ENCODE peak calls at places on chromosomes 5 and 9, in four cellular contexts. U is IMR-90, Y is GM12878, X is K562. I is an unnamed sample.

GRCh38 chr5:96177303-96177869 is 215.7 kb upstream of the ELL2 start:
- DNase-seq in Y (peak), X (no peak), U (peak), I (peak)

GRCh38 chr5:125703616-125704015 is 719.6 kb upstream of the GRAMD2B start:
- DNase-seq in X (no peak), U (peak), Y (no peak), I (no peak)

GRCh38 chr9:92180669-92181181 is 65.5 kb upstream of the SPTLC1 start:
- DNase-seq in Y (no peak), U (peak), X (peak), I (peak)

GRCh38 chr5:152811985-152812384 is 406.9 kb upstream of the NMUR2 start:
- DNase-seq in X (no peak), Y (no peak), U (no peak), I (no peak)

GRCh38 chr9:93642961-93643360 is 66.6 kb downstream of the PHF2 start:
- DNase-seq in U (peak), Y (no peak), X (no peak), I (no peak)

GRCh38 chr5:180636403-180637075 is 12.9 kb downstream of the FLT4 start:
- DNase-seq in Y (no peak), X (no peak), U (peak), I (no peak)

GRCh38 chr9:86801246-86801645 is 146.1 kb downstream of the GAS1 start:
- DNase-seq in Y (no peak), X (no peak), U (peak), I (no peak)

GRCh38 chr5:33317271-33317670 is 123.5 kb upstream of the TARS1 start:
- DNase-seq in X (no peak), Y (no peak), U (peak), I (no peak)

GRCh38 chr9:115850548-115851304 is 302.9 kb upstream of the PAPPA start:
- DNase-seq in X (no peak), U (peak), Y (no peak), I (no peak)

GRCh38 chr5:10145922-10146321 is 103.8 kb downstream of the ATPSCKMT start:
- DNase-seq in X (no peak), U (peak), Y (peak), I (peak)

GRCh38 chr5:80082731-80083114 is 47.6 kb downstream of the THBS4 start:
- DNase-seq in Y (no peak), X (peak), U (peak), I (no peak)

GRCh38 chr5:174571662-174572397 is 152.6 kb upstream of the MSX2 start:
- DNase-seq in U (peak), Y (no peak), X (no peak), I (peak)

GRCh38 chr9:12781334-12781733 is 6.5 kb downstream of the LURAP1L start:
- DNase-seq in U (no peak), Y (no peak), X (no peak), I (no peak)

GRCh38 chr9:12785941-12786340 is 11.1 kb downstream of the LURAP1L start:
- DNase-seq in X (no peak), U (no peak), Y (no peak), I (no peak)

GRCh38 chr9:12783767-12784460 is 9.1 kb downstream of the LURAP1L start:
- DNase-seq in U (no peak), X (no peak), Y (no peak), I (no peak)

GRCh38 chr9:12784461-12785250 is 9.8 kb downstream of the LURAP1L start:
- DNase-seq in X (no peak), U (peak), Y (no peak), I (peak)

GRCh38 chr9:12785251-12785880 is 10.5 kb downstream of the LURAP1L start:
- DNase-seq in U (peak), Y (no peak), X (no peak), I (no peak)
- TF ChIP-seq BHLHE40 in U (no peak), Y (no peak), X (no peak), I (no peak)

GRCh38 chr5:132500931-132501628 is 10.5 kb upstream of the IRF1 start:
- DNase-seq in Y (no peak), X (peak), U (peak), I (peak)
- H2AFZ ChIP-seq in Y (peak), X (peak), U (peak), I (no peak)

DNA sequence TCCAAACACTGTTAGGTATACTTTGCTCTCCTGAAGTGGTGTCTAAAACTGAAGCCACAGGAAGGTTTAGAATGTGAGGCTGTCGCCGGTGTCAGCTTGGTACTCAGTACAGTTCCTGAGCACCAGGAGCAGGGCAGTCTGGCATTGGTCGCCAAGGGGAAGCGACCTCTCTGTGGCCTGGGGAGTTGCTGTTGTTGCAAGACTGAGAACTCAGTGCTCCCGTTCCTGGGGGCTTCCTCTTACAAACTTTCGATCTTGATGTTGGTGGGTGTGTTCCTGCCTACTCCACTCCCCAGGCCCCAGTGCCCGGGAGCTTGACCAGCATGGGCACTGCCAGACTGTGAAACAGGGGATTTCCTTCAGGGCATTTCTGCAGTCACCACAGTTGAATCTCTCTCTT is 52.4 kb upstream of the PPARGC1B start:
- DNase-seq in U (no peak), Y (peak), X (no peak), I (no peak)
- TF ChIP-seq BHLHE40 in U (no peak), Y (no peak), X (no peak), I (no peak)

DNA sequence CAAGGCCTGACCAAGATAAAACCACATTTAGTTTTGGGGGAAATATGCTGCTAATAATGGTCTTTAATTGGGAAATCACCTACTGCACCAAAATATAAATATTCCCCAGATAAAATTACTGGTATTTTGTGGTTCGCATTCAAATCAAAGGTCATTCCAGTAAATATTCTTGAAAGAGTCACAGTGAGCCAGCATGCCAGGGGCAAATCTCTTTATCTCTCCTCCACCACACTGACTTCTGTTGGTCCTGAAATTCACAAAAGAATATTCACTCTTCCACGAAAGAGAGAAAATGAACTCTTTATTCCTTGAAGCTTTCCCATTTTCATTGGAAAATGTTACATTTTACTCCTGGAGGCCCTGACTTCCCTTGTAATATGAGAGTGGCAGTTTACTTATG is 39.8 kb downstream of the ZNF366 start:
- DNase-seq in Y (no peak), X (no peak), U (no peak), I (no peak)
- H2AFZ ChIP-seq in Y (no peak), X (peak), U (no peak), I (no peak)

DNA sequence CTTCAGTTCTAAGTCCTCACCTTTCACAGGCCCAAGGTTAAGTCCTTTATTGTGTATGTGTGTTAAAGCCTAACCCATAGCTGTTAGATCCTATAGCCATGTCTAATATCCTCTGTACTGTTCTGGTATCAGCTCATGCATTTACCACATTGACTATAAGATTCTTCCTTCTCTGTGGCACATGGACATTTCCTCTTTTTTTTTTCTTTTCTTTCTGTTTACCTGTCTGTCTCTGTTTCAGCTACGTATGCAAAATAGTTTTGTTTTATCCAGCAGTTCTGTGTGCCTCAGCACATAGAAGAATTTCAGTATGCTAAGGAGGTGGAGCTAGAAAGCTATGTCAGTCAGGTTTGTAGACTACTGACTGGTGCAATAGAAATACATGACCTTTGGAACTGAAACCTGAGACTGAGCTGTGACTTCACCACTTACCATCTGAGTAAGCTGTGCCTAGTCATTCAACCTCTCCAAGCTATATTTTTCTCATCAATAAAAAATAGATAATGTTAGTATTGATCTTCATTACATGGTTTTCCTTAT is 155.6 kb upstream of the VLDLR start:
- DNase-seq in X (no peak), U (peak), Y (peak), I (peak)
- TF ChIP-seq BHLHE40 in X (no peak), U (no peak), Y (no peak), I (no peak)

DNA sequence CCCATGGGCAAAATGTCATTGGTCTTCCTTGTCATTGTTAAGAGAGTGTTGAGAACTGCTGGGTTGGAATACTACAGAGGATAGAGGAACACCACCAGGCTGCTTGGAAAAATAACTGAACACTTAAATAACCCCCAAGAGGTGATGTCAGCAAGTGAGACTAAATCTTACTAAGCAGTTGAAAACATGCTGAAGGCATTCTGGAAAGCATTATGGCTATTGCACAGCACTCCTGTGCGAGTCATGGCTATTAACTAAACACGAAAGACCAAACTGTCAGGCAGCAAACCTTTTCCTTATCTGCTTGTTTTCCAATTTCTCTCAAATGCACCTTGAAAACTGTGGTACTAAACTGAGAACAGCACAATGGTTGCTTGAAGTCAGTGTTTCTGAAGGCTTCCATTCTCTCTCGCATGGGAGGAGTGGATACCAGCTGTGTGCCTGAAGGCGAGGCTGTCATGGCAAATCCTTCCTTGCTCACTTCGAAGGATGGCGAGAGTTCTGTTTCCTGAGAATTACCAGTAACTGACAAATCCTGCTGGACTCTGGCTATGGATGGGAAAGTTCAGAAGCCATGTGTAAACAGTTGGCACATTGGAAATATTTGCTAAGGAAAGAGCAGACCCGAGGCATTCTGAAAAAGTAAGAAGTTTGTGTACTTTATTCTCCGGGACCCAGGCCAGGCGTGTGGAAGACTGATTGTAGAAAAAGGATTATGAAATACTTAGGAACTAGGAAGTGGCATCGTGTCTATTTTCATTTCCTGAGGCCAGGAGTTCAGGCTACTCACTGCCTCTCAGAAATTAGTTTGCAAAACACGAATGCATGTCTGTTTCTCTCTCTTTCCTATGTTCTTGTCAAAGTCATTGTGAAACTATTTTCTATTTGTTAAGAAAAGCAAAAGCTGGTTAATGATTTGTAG is 182.1 kb downstream of the DMRT2 start:
- DNase-seq in Y (no peak), X (no peak), U (peak), I (peak)
- H2AFZ ChIP-seq in Y (no peak), X (no peak), U (no peak), I (peak)

GRCh38 chr5:36944024-36944423 is 67.5 kb downstream of the NIPBL start:
- DNase-seq in U (no peak), Y (no peak), X (no peak), I (no peak)

GRCh38 chr5:36938129-36938528 is 61.6 kb downstream of the NIPBL start:
- DNase-seq in Y (no peak), X (no peak), U (no peak), I (no peak)

GRCh38 chr5:36936309-36936708 is 59.7 kb downstream of the NIPBL start:
- DNase-seq in X (no peak), Y (no peak), U (no peak), I (peak)

GRCh38 chr5:36943584-36943983 is 67.0 kb downstream of the NIPBL start:
- DNase-seq in Y (no peak), U (no peak), X (no peak), I (no peak)

GRCh38 chr5:36939969-36940858 is 63.6 kb downstream of the NIPBL start:
- DNase-seq in Y (no peak), X (no peak), U (no peak), I (no peak)
- TF ChIP-seq BHLHE40 in Y (no peak), X (no peak), U (no peak), I (no peak)